ENCODE peak calls at places on chromosomes 13 and 19, in eight cellular contexts. A is fibroblast of villous mesenchyme; Q is OCI-M1; X is stimulated activated CD4-positive, alpha-beta T cell treated with anti-CD3 and anti-CD28 coated beads, Interleukin-2, amount 100 ng/mL, for 48 hours; U is anterior cingulate cortex; K is MCF 10A; B is AG08395; Y is stimulated activated CD8-positive, alpha-beta memory T cell treated with anti-CD3 and anti-CD28 coated beads, Interleukin-4, amount 100 ng/mL, for 1 hour. L is an unnamed sample.

GRCh38 chr19:4575978-4576933 is 16.8 kb upstream of the SEMA6B start:
- DNase-seq in Q (peak; percentile 86), B (peak; percentile 62), K (peak; percentile 71), A (peak; percentile 54), U (peak; percentile 25), X (peak; percentile 76), Y (peak; percentile 37), L (peak; percentile 75)

GRCh38 chr13:27088619-27089018 is 83.0 kb downstream of the USP12 start:
- DNase-seq in X (no peak), Y (no peak), Q (no peak), B (no peak), K (no peak), A (no peak), U (no peak), L (no peak)

GRCh38 chr19:35142531-35143230 is 374 bp upstream of the FXYD7 start:
- DNase-seq in Y (peak; percentile 42), Q (peak; percentile 67), B (peak; percentile 43), U (peak; percentile 34), K (no peak), A (peak; percentile 29), X (peak; percentile 64), L (no peak)

GRCh38 chr19:33299061-33299665 is 3.2 kb downstream of the CEBPA start:
- DNase-seq in K (no peak), A (no peak), U (no peak), B (no peak), X (no peak), Y (no peak), Q (no peak), L (peak; percentile 59)

GRCh38 chr13:93398167-93398566 is 171.6 kb downstream of the GPC6 start:
- DNase-seq in X (no peak), K (no peak), Q (no peak), A (peak; percentile 13), B (peak; percentile 11), Y (no peak), U (no peak), L (no peak)

GRCh38 chr13:19362946-19363510 is 181.4 kb upstream of the TUBA3C start:
- DNase-seq in X (no peak), U (no peak), A (no peak), B (no peak), Y (no peak), K (no peak), Q (no peak), L (no peak)

GRCh38 chr13:113802090-113802531 is 43.1 kb downstream of the TMEM255B start:
- DNase-seq in U (no peak), A (peak; percentile 74), K (peak; percentile 66), Y (no peak), X (no peak), B (peak; percentile 91), Q (peak; percentile 11), L (no peak)

GRCh38 chr13:71866173-71867091 is 572 bp downstream of the DACH1 start:
- DNase-seq in X (no peak), B (peak; percentile 5), K (no peak), A (peak; percentile 7), U (no peak), Y (no peak), Q (no peak), L (peak; percentile 47)

GRCh38 chr13:98207411-98207810 is 30.3 kb upstream of the RNF113B start:
- DNase-seq in X (no peak), A (peak; percentile 51), Q (no peak), B (no peak), Y (no peak), U (no peak), K (no peak), L (no peak)

GRCh38 chr19:17766543-17767131 is 15.4 kb downstream of the FCHO1 start:
- DNase-seq in A (peak; percentile 80), Y (no peak), Q (peak; percentile 74), X (no peak), K (peak; percentile 95), B (peak; percentile 78), U (peak; percentile 52), L (peak; percentile 84)

GRCh38 chr19:48807590-48808308 is 3.1 kb downstream of the BCAT2 start:
- DNase-seq in U (no peak), Q (no peak), X (no peak), K (no peak), B (no peak), A (no peak), Y (no peak), L (peak; percentile 90)

GRCh38 chr19:29942404-29943261 is 594 bp downstream of the URI1 start:
- DNase-seq in Y (peak; percentile 28), B (no peak), K (peak; percentile 61), Q (peak; percentile 73), U (peak; percentile 26), A (peak; percentile 43), X (peak; percentile 47), L (peak; percentile 76)

GRCh38 chr19:3980353-3981251 is 4.7 kb downstream of the EEF2 start:
- DNase-seq in U (no peak), B (no peak), K (no peak), Q (no peak), X (no peak), A (no peak), Y (no peak), L (no peak)

GRCh38 chr13:44471686-44472085 is 98.1 kb downstream of the SERP2 start:
- DNase-seq in X (no peak), A (peak; percentile 63), Y (no peak), B (no peak), K (peak; percentile 23), U (no peak), Q (no peak), L (no peak)

GRCh38 chr19:17260842-17261325 is 3.7 kb downstream of the USHBP1 start:
- DNase-seq in K (peak; percentile 93), A (peak; percentile 82), Y (peak; percentile 80), U (peak; percentile 22), X (peak; percentile 94), Q (peak; percentile 93), B (peak; percentile 89), L (peak; percentile 87)

GRCh38 chr19:38869160-38869835 is 8.8 kb downstream of the RINL start:
- DNase-seq in K (no peak), Y (no peak), A (no peak), B (peak; percentile 1), X (no peak), U (no peak), Q (no peak), L (peak; percentile 64)

GRCh38 chr19:7993560-7993959 is 11.9 kb downstream of the ELAVL1 start:
- DNase-seq in Y (no peak), Q (no peak), X (no peak), K (no peak), B (no peak), U (no peak), A (no peak), L (no peak)

GRCh38 chr13:38637576-38637975 is 49.3 kb upstream of the FREM2 start:
- DNase-seq in K (peak; percentile 52), X (no peak), Y (no peak), Q (no peak), A (no peak), U (no peak), B (no peak), L (no peak)

GRCh38 chr19:33482486-33482885 is 39.1 kb downstream of the PEPD start:
- DNase-seq in K (no peak), X (no peak), U (no peak), Q (no peak), B (no peak), A (no peak), Y (no peak), L (no peak)

GRCh38 chr13:76481738-76482137 is 404.5 kb downstream of the KCTD12 start:
- DNase-seq in U (no peak), Y (no peak), K (no peak), A (no peak), B (no peak), Q (no peak), X (no peak), L (no peak)

GRCh38 chr13:27293873-27294515 is 23.4 kb downstream of the RASL11A start:
- DNase-seq in B (no peak), A (no peak), U (no peak), Q (no peak), K (no peak), Y (no peak), X (no peak), L (no peak)

GRCh38 chr19:9323557-9323918 is 441 bp upstream of the ZNF559 start:
- DNase-seq in A (peak; percentile 82), K (no peak), B (peak; percentile 39), U (peak; percentile 52), X (peak; percentile 44), Y (peak; percentile 5), Q (peak; percentile 99), L (peak; percentile 65)

GRCh38 chr19:44777715-44778347 is at the start of gene CBLC:
- DNase-seq in X (no peak), Q (no peak), A (no peak), Y (no peak), B (no peak), U (no peak), K (peak; percentile 95), L (peak; percentile 88)

GRCh38 chr13:99386911-99387788 is 80.0 kb upstream of the GPR183 start:
- DNase-seq in B (peak; percentile 22), U (no peak), K (peak; percentile 54), A (peak; percentile 24), X (peak; percentile 93), Y (peak; percentile 74), Q (peak; percentile 65), L (no peak)

GRCh38 chr19:55216461-55217198 is 7.3 kb upstream of the PTPRH start:
- DNase-seq in U (peak; percentile 74), Y (no peak), Q (peak; percentile 99), A (peak; percentile 99), B (peak; percentile 98), X (peak; percentile 50), K (peak; percentile 99), L (peak; percentile 80)

GRCh38 chr19:44757735-44758505 is 9.4 kb downstream of the BCL3 start:
- DNase-seq in K (no peak), Q (no peak), X (no peak), U (peak; percentile 19), B (peak; percentile 47), A (peak; percentile 57), Y (no peak), L (no peak)

GRCh38 chr13:73782781-73783180 is 351.4 kb downstream of the KLF12 start:
- DNase-seq in Q (no peak), A (peak; percentile 27), Y (no peak), B (no peak), X (no peak), K (no peak), U (no peak), L (no peak)

GRCh38 chr13:113361406-113361805 is 2.5 kb downstream of the GRTP1 start:
- DNase-seq in B (no peak), Q (no peak), Y (no peak), A (no peak), X (no peak), U (no peak), K (no peak), L (no peak)

GRCh38 chr19:10936661-10937084 is 8.1 kb downstream of the TIMM29 start:
- DNase-seq in K (peak; percentile 84), A (peak; percentile 84), Y (no peak), B (peak; percentile 80), Q (peak; percentile 98), U (no peak), X (no peak), L (no peak)

GRCh38 chr19:46821512-46822359 is 28.9 kb downstream of the AP2S1 start:
- DNase-seq in Y (peak; percentile 21), K (no peak), A (no peak), B (no peak), Q (no peak), X (peak; percentile 29), U (no peak), L (no peak)

GRCh38 chr19:4328243-4328990 is 10.2 kb downstream of the STAP2 start:
- DNase-seq in A (peak; percentile 96), K (no peak), X (peak; percentile 87), U (peak; percentile 98), Y (peak; percentile 82), B (peak; percentile 98), Q (peak; percentile 1), L (peak; percentile 85)

GRCh38 chr19:50908311-50908710 is 2.9 kb downstream of the KLK4 start:
- DNase-seq in B (no peak), X (no peak), Y (no peak), A (no peak), Q (no peak), U (no peak), K (no peak), L (no peak)

GRCh38 chr19:3513198-3514140 is 7.4 kb downstream of the FZR1 start:
- DNase-seq in K (no peak), A (no peak), U (no peak), Q (no peak), X (no peak), B (no peak), Y (no peak), L (peak; percentile 35)

GRCh38 chr19:34540811-34541557 is 59.4 kb downstream of the WTIP start:
- DNase-seq in X (no peak), A (no peak), Y (no peak), K (no peak), B (no peak), U (no peak), Q (no peak), L (no peak)